ENCODE peak calls at places on chromosome 2, in four cellular contexts. E is AG04449, N is lower lobe of right lung, B is PC-9. W is an unnamed sample.

GRCh38 chr2:36486546-36487044 is 111.4 kb downstream of the FEZ2 start:
- DNase-seq in E (peak), N (no peak), B (peak), W (peak)

GRCh38 chr2:100983201-100983600 is 18.9 kb upstream of the RPL31 start:
- DNase-seq in E (no peak), B (no peak), N (no peak), W (no peak)

GRCh38 chr2:170221317-170222288 is 43.7 kb downstream of the MYO3B start:
- DNase-seq in B (no peak), N (no peak), E (no peak), W (no peak)

GRCh38 chr2:71277536-71278103 is 50.7 kb upstream of the PAIP2B start:
- DNase-seq in N (peak), B (peak), E (no peak), W (no peak)

GRCh38 chr2:46266134-46266533 is 31.1 kb upstream of the EPAS1 start:
- DNase-seq in B (no peak), N (no peak), E (no peak), W (no peak)

GRCh38 chr2:20525041-20526035 is 78.5 kb downstream of the RHOB start:
- DNase-seq in B (peak), E (no peak), N (peak), W (no peak)

GRCh38 chr2:75844651-75845050 is 133.9 kb upstream of the GCFC2 start:
- DNase-seq in N (no peak), B (no peak), E (no peak), W (no peak)

GRCh38 chr2:143946436-143947385 is 573.2 kb downstream of the ZEB2 start:
- DNase-seq in B (no peak), E (peak), N (no peak), W (no peak)

GRCh38 chr2:8067784-8068336 is 614.0 kb upstream of the ID2 start:
- DNase-seq in E (no peak), N (no peak), B (no peak), W (no peak)

GRCh38 chr2:219991116-219991515 is 363.7 kb downstream of the SLC4A3 start:
- DNase-seq in E (no peak), B (no peak), N (no peak), W (no peak)

GRCh38 chr2:163701399-163702195 is 34.2 kb downstream of the FIGN start:
- DNase-seq in N (no peak), B (no peak), E (no peak), W (no peak)

GRCh38 chr2:37615808-37616673 is 55.4 kb downstream of the CDC42EP3 start:
- DNase-seq in B (no peak), E (no peak), N (peak), W (no peak)

GRCh38 chr2:224195954-224196571 is 157.0 kb upstream of the SERPINE2 start:
- DNase-seq in N (no peak), E (no peak), B (no peak), W (no peak)

GRCh38 chr2:112345030-112346027 is 69.9 kb downstream of the ZC3H6 start:
- DNase-seq in E (no peak), B (no peak), N (no peak), W (no peak)

GRCh38 chr2:42167458-42167857 is 1.7 kb upstream of the EML4 start:
- DNase-seq in B (no peak), N (no peak), E (no peak), W (no peak)

DNA sequence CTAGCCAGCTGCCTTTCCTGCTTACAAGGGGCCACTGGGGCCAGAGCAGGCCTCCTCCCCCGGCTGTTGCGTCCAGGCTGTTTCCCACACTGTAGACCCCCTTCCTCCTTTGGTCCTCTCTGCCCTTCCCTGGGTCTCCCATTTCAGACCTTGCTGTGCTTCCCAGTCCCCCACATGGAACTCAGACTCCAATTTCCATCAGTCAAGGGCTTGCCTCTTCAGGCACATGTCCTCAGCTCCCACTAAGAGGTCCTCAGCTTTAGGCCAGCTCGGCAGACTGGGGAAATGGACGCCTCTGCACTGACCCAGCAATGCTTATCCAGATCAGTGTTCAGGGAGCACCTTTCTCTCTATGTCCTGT is 98.0 kb upstream of the BZW1 start:
- DNase-seq in N (no peak), B (no peak), E (no peak), W (no peak)
- H3K4me3 ChIP-seq in N (peak), B (peak), E (no peak), W (no peak)

GRCh38 chr2:156322103-156322671 is 10.3 kb downstream of the NR4A2 start:
- DNase-seq in N (no peak), B (no peak), E (no peak), W (no peak)

GRCh38 chr2:156321243-156321904 is 11.1 kb downstream of the NR4A2 start:
- DNase-seq in N (peak), E (no peak), B (no peak), W (no peak)

GRCh38 chr2:156320491-156320896 is 12.0 kb downstream of the NR4A2 start:
- DNase-seq in B (no peak), E (no peak), N (peak), W (no peak)

GRCh38 chr2:156317631-156318030 is 14.9 kb downstream of the NR4A2 start:
- DNase-seq in E (no peak), B (no peak), N (no peak), W (no peak)

GRCh38 chr2:156319811-156320490 is 12.6 kb downstream of the NR4A2 start:
- DNase-seq in E (no peak), N (peak), B (no peak), W (no peak)
- TF ChIP-seq CTCF in E (no peak), N (peak), B (no peak), W (no peak)

GRCh38 chr2:567865-568638 is 109.2 kb downstream of the TMEM18 start:
- DNase-seq in E (peak), B (peak), N (no peak), W (peak)
- H3K4me3 ChIP-seq in E (peak), B (peak), N (no peak), W (peak)

GRCh38 chr2:208254118-208254870 is 577 bp downstream of the IDH1 start:
- DNase-seq in E (no peak), N (peak), B (peak), W (no peak)

GRCh38 chr2:208256192-208256782 is 1.4 kb upstream of the IDH1 start:
- DNase-seq in E (no peak), B (no peak), N (no peak), W (no peak)

GRCh38 chr2:208254871-208255556 is at the start of gene IDH1:
- DNase-seq in N (peak), B (peak), E (peak), W (no peak)

GRCh38 chr2:208253518-208254117 is 1.3 kb downstream of the IDH1 start:
- DNase-seq in E (no peak), N (no peak), B (no peak), W (no peak)

GRCh38 chr2:208255557-208256106 is 761 bp upstream of the IDH1 start:
- DNase-seq in B (no peak), N (no peak), E (no peak), W (no peak)
- TF ChIP-seq CTCF in B (peak), N (peak), E (no peak), W (no peak)

DNA sequence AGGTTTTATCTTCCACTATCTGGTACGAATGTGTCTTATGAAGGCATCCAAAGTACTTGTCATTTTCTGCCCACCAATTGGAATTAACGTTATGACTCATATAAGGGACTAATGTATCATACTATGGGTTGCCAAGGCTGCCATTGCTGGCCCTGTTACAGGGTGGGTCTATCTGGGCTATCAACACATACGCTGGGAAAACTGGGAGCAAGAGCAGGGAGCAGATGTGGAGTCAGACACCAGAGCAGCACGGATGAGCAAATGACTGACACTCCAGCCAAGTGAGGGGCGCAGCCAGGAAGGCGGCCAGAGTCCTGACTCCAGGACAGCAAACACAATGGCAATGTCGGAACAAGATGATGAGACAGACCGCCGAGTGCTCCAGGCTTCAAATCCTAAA is 145.9 kb downstream of the COPS8 start:
- DNase-seq in E (no peak), N (no peak), B (no peak), W (no peak)
- H3K4me3 ChIP-seq in E (no peak), N (no peak), B (no peak), W (no peak)

DNA sequence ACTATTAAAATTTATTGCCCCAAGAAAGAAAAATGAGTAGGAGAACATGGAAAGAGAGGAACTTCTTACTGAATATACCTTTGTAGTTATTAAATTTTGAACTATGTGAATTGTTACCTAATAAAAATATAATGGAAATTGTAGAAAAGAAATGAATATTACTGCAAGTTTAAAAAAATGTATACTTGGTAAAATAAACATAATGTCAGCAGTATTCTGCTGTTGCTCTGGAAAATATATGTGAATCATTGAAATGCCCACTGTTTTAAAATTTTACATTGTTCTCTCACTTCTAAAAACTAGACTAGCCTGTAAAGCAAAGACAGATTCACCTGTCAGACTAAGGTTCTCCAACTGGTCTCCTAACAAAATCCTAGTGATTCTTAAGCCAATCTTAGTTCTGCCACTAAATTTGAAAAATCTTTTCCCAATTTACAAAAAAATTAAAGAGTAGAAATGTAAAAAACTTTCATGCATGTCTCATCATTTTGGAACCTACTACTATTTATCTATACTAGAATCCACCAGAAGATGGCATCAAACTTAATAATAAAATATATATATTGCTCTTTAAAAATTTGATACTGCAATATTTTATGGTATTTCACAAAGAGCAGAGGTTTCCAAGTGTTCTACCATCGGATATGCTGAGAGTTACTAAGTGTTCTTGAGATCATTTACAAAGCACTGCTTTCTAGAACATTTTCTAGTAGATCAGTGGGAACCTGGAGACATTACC is 22.3 kb upstream of the TMEM237 start:
- DNase-seq in E (no peak), B (no peak), N (no peak), W (no peak)
- TF ChIP-seq CTCF in E (no peak), B (no peak), N (no peak), W (no peak)

DNA sequence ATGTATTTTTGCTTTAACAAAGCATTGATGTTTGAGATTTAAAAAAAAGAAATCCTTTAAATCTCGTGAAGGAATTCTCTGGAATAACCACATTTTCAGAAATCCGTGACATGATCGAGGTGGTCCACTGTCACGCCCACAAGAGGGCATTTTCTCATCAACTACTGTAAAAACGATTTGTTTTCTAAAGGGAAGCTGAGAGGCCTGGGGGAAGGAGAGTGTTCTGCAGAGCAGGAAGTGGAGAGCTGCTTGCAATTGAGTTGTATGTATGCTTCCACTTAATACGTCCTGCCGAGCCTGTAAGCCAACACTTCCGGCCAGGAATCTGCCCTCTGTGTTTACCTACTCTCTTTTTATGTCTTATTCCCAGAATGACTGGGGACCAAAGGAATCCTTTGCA is 19.4 kb downstream of the KLHL29 start:
- DNase-seq in B (peak), N (no peak), E (peak), W (no peak)
- H3K4me3 ChIP-seq in B (no peak), N (peak), E (no peak), W (no peak)

GRCh38 chr2:10900216-10901109 is 11.3 kb upstream of the KCNF1 start:
- DNase-seq in N (no peak), B (peak), E (no peak), W (no peak)
- TF ChIP-seq CTCF in N (peak), B (peak), E (peak), W (peak)

W was measured in epithelial cell of proximal tubule.